ENCODE peak calls at places on chromosome 1, in nine cellular contexts. One of them, this sample, is unnamed.

GRCh38 chr1:29121951-29122661 is 1.6 kb downstream of the TMEM200B start:
- DNase-seq in HTR-8/SVneo: no peak
- DNase-seq in thoracic aorta: no peak
- DNase-seq in naive B cell: peak
- DNase-seq in suprapubic skin: peak
- DNase-seq in HS-5: peak
- DNase-seq in kidney epithelial cell: no peak
- DNase-seq in AG08396: peak
- DNase-seq in LoVo: no peak
- DNase-seq in this sample: no peak

GRCh38 chr1:4634156-4634792 is 20.1 kb upstream of the AJAP1 start:
- DNase-seq in HTR-8/SVneo: no peak
- DNase-seq in thoracic aorta: no peak
- DNase-seq in naive B cell: no peak
- DNase-seq in suprapubic skin: peak
- DNase-seq in HS-5: no peak
- DNase-seq in kidney epithelial cell: no peak
- DNase-seq in AG08396: no peak
- DNase-seq in LoVo: no peak
- DNase-seq in this sample: no peak

GRCh38 chr1:220789532-220790147 is 2.9 kb downstream of the MTARC1 start:
- DNase-seq in HTR-8/SVneo: no peak
- DNase-seq in thoracic aorta: no peak
- DNase-seq in naive B cell: no peak
- DNase-seq in suprapubic skin: no peak
- DNase-seq in HS-5: no peak
- DNase-seq in kidney epithelial cell: no peak
- DNase-seq in AG08396: no peak
- DNase-seq in LoVo: no peak
- DNase-seq in this sample: no peak

GRCh38 chr1:89200668-89201488 is 2.1 kb upstream of the GBP4 start:
- DNase-seq in HTR-8/SVneo: no peak
- DNase-seq in thoracic aorta: no peak
- DNase-seq in naive B cell: peak
- DNase-seq in suprapubic skin: no peak
- DNase-seq in HS-5: no peak
- DNase-seq in kidney epithelial cell: no peak
- DNase-seq in AG08396: no peak
- DNase-seq in LoVo: no peak
- DNase-seq in this sample: no peak

GRCh38 chr1:37353871-37354270 is 120.5 kb upstream of the ZC3H12A start:
- DNase-seq in HTR-8/SVneo: no peak
- DNase-seq in thoracic aorta: no peak
- DNase-seq in naive B cell: no peak
- DNase-seq in suprapubic skin: no peak
- DNase-seq in HS-5: no peak
- DNase-seq in kidney epithelial cell: no peak
- DNase-seq in AG08396: no peak
- DNase-seq in LoVo: no peak
- DNase-seq in this sample: no peak

GRCh38 chr1:198936371-198937083 is 297.7 kb downstream of the PTPRC start:
- DNase-seq in HTR-8/SVneo: no peak
- DNase-seq in thoracic aorta: no peak
- DNase-seq in naive B cell: no peak
- DNase-seq in suprapubic skin: no peak
- DNase-seq in HS-5: no peak
- DNase-seq in kidney epithelial cell: no peak
- DNase-seq in AG08396: peak
- DNase-seq in LoVo: peak
- DNase-seq in this sample: no peak

GRCh38 chr1:201396859-201397464 is 2.2 kb downstream of the LAD1 start:
- DNase-seq in HTR-8/SVneo: no peak
- DNase-seq in thoracic aorta: no peak
- DNase-seq in naive B cell: no peak
- DNase-seq in suprapubic skin: peak
- DNase-seq in HS-5: no peak
- DNase-seq in kidney epithelial cell: peak
- DNase-seq in AG08396: no peak
- DNase-seq in LoVo: peak
- DNase-seq in this sample: no peak

GRCh38 chr1:16922885-16923431 is 1.2 kb downstream of the CROCC start:
- DNase-seq in HTR-8/SVneo: no peak
- DNase-seq in thoracic aorta: no peak
- DNase-seq in naive B cell: no peak
- DNase-seq in suprapubic skin: no peak
- DNase-seq in HS-5: no peak
- DNase-seq in kidney epithelial cell: no peak
- DNase-seq in AG08396: no peak
- DNase-seq in LoVo: no peak
- DNase-seq in this sample: no peak

GRCh38 chr1:217014066-217014465 is 290.8 kb upstream of the ESRRG start:
- DNase-seq in HTR-8/SVneo: no peak
- DNase-seq in thoracic aorta: no peak
- DNase-seq in naive B cell: no peak
- DNase-seq in suprapubic skin: no peak
- DNase-seq in HS-5: no peak
- DNase-seq in kidney epithelial cell: no peak
- DNase-seq in AG08396: no peak
- DNase-seq in LoVo: no peak
- DNase-seq in this sample: no peak

GRCh38 chr1:6348511-6349191 is 44.9 kb downstream of the ACOT7 start:
- DNase-seq in HTR-8/SVneo: no peak
- DNase-seq in thoracic aorta: no peak
- DNase-seq in naive B cell: no peak
- DNase-seq in suprapubic skin: no peak
- DNase-seq in HS-5: no peak
- DNase-seq in kidney epithelial cell: no peak
- DNase-seq in AG08396: no peak
- DNase-seq in LoVo: no peak
- DNase-seq in this sample: no peak

GRCh38 chr1:181185461-181185860 is 97.0 kb downstream of the IER5 start:
- DNase-seq in HTR-8/SVneo: no peak
- DNase-seq in thoracic aorta: no peak
- DNase-seq in naive B cell: no peak
- DNase-seq in suprapubic skin: no peak
- DNase-seq in HS-5: no peak
- DNase-seq in kidney epithelial cell: no peak
- DNase-seq in AG08396: no peak
- DNase-seq in LoVo: no peak
- DNase-seq in this sample: no peak

This sample was measured in NK-92 treated with Interleukin-12 subunit alpha and Interleukin-12 subunit beta, amount 100 ng/mL, for 24 hours.